ENCODE peak calls at places on chromosomes 11 and 22, in four cellular contexts. X is psoas muscle, L is AG10803, R is neural progenitor cell. O is an unnamed sample.

GRCh38 chr11:121800240-121800639 is 315.8 kb downstream of the BLID start:
- DNase-seq in X (no peak), L (no peak), R (no peak), O (no peak)

GRCh38 chr11:83801799-83802198 is 515.6 kb upstream of the CCDC90B start:
- DNase-seq in X (no peak), L (no peak), R (no peak), O (no peak)

GRCh38 chr11:124538019-124538418 is 5.4 kb downstream of the OR8B12 start:
- DNase-seq in X (no peak), L (peak), R (no peak), O (no peak)

GRCh38 chr11:64490562-64491216 is 100.3 kb upstream of the SLC22A12 start:
- DNase-seq in X (no peak), L (no peak), R (no peak), O (no peak)

GRCh38 chr11:75355051-75355450 is 3.6 kb upstream of the ARRB1 start:
- DNase-seq in X (no peak), L (no peak), R (no peak), O (no peak)

GRCh38 chr22:47355776-47356432 is 593.5 kb downstream of the TBC1D22A start:
- DNase-seq in X (peak), L (no peak), R (no peak), O (no peak)

GRCh38 chr11:28900427-28900826 is 792.2 kb downstream of the METTL15 start:
- DNase-seq in X (no peak), L (no peak), R (no peak), O (no peak)

GRCh38 chr11:30749268-30749667 is 163.1 kb upstream of the MPPED2 start:
- DNase-seq in X (no peak), L (no peak), R (peak), O (no peak)

GRCh38 chr22:34592341-34592740 is 473.6 kb upstream of the ISX start:
- DNase-seq in X (no peak), L (no peak), R (no peak), O (no peak)

GRCh38 chr11:23233075-23233474 is 372.8 kb upstream of the CCDC179 start:
- DNase-seq in X (no peak), L (peak), R (no peak), O (no peak)

GRCh38 chr11:34599406-34599901 is 21.4 kb upstream of the EHF start:
- DNase-seq in X (no peak), L (peak), R (no peak), O (no peak)

GRCh38 chr11:94767701-94768601 is at the start of gene AMOTL1:
- DNase-seq in X (peak), L (peak), R (peak), O (peak)

GRCh38 chr11:67648140-67648795 is 2.3 kb downstream of the ACY3 start:
- DNase-seq in X (no peak), L (no peak), R (peak), O (no peak)

GRCh38 chr11:13955971-13956421 is 6.5 kb upstream of the SPON1 start:
- DNase-seq in X (peak), L (peak), R (peak), O (peak)

GRCh38 chr11:104487035-104487775 is 323.3 kb upstream of the PDGFD start:
- DNase-seq in X (no peak), L (no peak), R (no peak), O (no peak)

GRCh38 chr11:128905345-128906184 is 14.4 kb downstream of the KCNJ5 start:
- DNase-seq in X (no peak), L (no peak), R (peak), O (peak)

GRCh38 chr11:88404363-88404762 is 66.8 kb upstream of the CTSC start:
- DNase-seq in X (no peak), L (no peak), R (no peak), O (no peak)

GRCh38 chr22:45552580-45553332 is 50.1 kb downstream of the FBLN1 start:
- DNase-seq in X (peak), L (peak), R (peak), O (peak)

GRCh38 chr11:120527111-120527748 is 15.7 kb downstream of the GRIK4 start:
- DNase-seq in X (peak), L (peak), R (peak), O (no peak)

GRCh38 chr22:46129390-46130041 is 20.8 kb upstream of the PPARA start:
- DNase-seq in X (peak), L (no peak), R (no peak), O (peak)

GRCh38 chr22:48779211-48779643 is 1048.4 kb downstream of the BRD1 start:
- DNase-seq in X (no peak), L (no peak), R (no peak), O (no peak)

GRCh38 chr11:70002433-70002832 is 75.7 kb upstream of the ANO1 start:
- DNase-seq in X (no peak), L (no peak), R (no peak), O (no peak)

GRCh38 chr11:72759468-72759867 is 7.3 kb upstream of the ARAP1 start:
- DNase-seq in X (no peak), L (no peak), R (no peak), O (no peak)

GRCh38 chr11:119983816-119984215 is 154.1 kb downstream of the TRIM29 start:
- DNase-seq in X (no peak), L (no peak), R (no peak), O (no peak)

GRCh38 chr11:100785148-100785983 is 98.3 kb downstream of the ARHGAP42 start:
- DNase-seq in X (no peak), L (no peak), R (peak), O (no peak)

DNA sequence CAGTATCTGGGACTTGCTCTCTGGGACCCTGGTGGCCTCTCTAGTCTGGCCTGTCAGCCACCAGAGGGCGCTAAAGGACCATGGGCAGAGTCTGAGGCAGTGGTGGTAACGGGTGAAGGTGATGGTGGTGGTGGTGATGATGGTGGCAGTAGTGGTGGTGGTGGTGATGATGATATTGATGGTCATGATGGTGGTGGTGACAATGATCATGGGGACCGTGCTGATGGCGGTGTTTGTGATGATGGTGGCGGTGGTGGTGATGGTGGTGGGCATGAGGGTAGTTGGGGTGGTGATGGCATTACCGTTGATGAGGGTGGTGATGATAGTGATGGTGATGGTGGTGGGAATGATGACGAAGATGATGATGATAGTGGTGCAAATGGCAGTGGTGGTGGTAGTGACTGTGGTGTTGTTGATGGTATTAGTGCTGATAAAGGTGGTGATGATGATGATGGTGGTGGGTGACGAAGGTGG is 16.0 kb downstream of the TRPM5 start:
- DNase-seq in X (peak), L (peak), R (peak), O (peak)
- TF ChIP-seq CTCF in X (peak), L (peak), R (peak), O (peak)

GRCh38 chr11:32435511-32435946 is at the start of gene WT1:
- DNase-seq in X (no peak), L (no peak), R (peak), O (no peak)

GRCh38 chr11:32434116-32434386 is 1.3 kb downstream of the WT1 start:
- DNase-seq in X (no peak), L (no peak), R (no peak), O (no peak)

GRCh38 chr11:32435152-32435480 is 223 bp downstream of the WT1 start:
- DNase-seq in X (no peak), L (no peak), R (no peak), O (no peak)

GRCh38 chr11:32433249-32434115 is 1.9 kb downstream of the WT1 start:
- DNase-seq in X (no peak), L (no peak), R (peak), O (no peak)

DNA sequence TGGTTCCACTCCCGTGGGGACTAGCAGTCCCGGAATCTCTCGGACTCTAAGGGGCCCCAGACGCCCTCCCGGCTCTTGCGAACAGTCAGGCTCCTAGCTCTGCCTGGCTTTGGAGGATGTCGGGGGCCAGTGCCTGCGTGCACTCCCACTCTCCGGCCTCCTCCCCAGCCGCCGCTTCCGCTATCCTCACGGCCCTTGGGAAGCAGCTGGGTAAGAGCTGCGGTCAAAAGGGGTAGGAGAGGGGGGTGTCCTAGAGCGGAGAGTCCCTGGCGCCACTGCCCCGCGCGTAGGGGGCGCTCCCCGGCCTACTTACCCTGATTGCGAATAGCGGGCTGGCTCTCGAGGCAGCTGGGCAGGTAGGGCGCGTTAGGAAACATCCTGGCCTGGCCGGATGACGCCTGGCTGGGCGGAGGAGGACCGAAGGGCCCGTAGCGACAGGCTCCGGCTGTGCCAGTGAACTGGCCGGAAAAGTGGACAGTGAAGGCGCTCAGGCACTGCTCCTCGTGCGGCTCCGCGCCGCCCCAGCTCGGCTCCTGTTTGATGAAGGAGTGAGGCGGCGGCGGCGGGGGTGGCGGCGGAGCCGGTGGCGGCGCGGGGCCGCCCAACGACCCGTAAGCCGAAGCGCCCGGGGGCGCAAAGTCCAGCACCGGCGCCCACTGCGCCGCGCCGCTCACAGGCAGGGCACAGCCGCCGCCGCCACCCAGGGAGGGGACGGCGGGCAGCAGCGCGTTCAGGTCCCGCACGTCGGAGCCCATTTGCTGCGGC is 770 bp downstream of the WT1 start:
- DNase-seq in X (no peak), L (no peak), R (peak), O (no peak)
- TF ChIP-seq CTCF in X (no peak), L (no peak), R (peak), O (no peak)

DNA sequence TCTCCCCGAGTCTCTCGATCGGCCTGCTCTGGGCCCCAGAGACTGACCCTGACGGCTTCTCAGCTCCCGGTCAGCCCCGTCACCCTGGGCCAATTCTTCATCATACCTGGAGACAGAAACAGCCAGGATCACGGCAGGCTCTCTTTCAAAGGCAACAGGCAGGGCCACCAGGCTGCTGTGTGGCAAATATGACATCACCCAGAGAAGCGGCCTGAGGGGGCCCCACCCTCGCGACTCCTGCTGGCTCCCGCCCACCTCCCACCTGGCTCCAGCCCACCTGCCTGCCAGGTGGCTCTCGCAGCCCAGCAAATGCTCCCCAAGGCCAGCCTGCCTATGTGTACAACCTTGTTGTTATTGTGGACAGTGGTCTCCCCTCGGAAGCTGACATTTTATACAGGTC is 24.9 kb upstream of the PACSIN2 start:
- DNase-seq in X (no peak), L (no peak), R (no peak), O (no peak)
- TF ChIP-seq CTCF in X (no peak), L (no peak), R (no peak), O (no peak)

GRCh38 chr22:38613588-38613987 is 42.6 kb downstream of the FAM227A start:
- DNase-seq in X (no peak), L (no peak), R (no peak), O (no peak)

GRCh38 chr22:38612217-38613006 is 42.4 kb upstream of the DMC1 start:
- DNase-seq in X (no peak), L (no peak), R (no peak), O (no peak)

GRCh38 chr22:38609371-38609770 is 39.4 kb upstream of the DMC1 start:
- DNase-seq in X (no peak), L (no peak), R (no peak), O (no peak)

GRCh38 chr22:38610234-38610633 is 40.3 kb upstream of the DMC1 start:
- DNase-seq in X (no peak), L (no peak), R (no peak), O (no peak)

DNA sequence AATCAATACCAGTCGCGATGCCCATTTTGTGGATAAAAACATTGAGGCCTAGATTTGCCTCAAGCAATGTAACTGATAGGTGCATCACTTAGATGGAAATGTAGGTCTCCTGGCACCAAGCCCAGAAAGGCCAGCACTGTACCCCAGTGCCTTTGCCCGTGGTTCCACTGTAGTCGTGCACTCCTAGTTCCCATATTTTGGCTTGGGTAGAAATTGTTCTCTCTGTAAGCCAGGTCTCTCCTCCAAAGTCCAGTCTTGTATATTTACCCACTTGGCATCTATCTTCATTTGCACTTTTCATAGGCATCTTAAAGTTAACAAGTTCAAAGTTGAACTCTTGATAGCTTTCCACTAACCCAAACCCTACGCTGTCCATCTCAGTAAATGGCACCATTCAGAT is 41.6 kb upstream of the DMC1 start:
- DNase-seq in X (no peak), L (no peak), R (no peak), O (no peak)
- TF ChIP-seq CTCF in X (no peak), L (no peak), R (no peak), O (no peak)

DNA sequence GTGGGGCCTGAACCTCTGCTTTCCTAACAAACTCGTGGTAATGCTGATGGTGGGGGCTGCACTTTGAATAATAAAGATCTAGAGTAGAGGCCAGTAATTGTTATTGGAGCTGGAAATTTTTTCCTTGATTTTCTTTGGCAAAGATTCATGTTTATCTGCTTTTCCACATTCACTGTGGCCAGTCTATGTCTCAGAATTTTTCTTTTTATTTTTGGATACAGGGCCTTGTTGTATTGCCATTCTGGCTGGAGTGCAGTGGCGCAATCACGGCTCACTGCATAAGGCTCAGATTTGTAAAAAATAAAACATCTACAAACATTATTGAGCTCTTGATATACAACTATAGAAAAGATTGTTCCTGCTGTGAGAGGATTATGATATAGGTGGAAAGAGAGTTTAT is 1.6 kb downstream of the TMEM135 start:
- DNase-seq in X (no peak), L (peak), R (no peak), O (no peak)
- TF ChIP-seq CTCF in X (no peak), L (no peak), R (no peak), O (no peak)

GRCh38 chr11:36054628-36055027 is 110.8 kb downstream of the LDLRAD3 start:
- DNase-seq in X (no peak), L (no peak), R (no peak), O (no peak)

GRCh38 chr11:36055356-36055755 is 111.5 kb downstream of the LDLRAD3 start:
- DNase-seq in X (no peak), L (no peak), R (no peak), O (no peak)

GRCh38 chr11:36057372-36058045 is 113.6 kb downstream of the LDLRAD3 start:
- DNase-seq in X (peak), L (peak), R (no peak), O (peak)

GRCh38 chr11:36053901-36054300 is 110.0 kb downstream of the LDLRAD3 start:
- DNase-seq in X (no peak), L (no peak), R (no peak), O (no peak)

DNA sequence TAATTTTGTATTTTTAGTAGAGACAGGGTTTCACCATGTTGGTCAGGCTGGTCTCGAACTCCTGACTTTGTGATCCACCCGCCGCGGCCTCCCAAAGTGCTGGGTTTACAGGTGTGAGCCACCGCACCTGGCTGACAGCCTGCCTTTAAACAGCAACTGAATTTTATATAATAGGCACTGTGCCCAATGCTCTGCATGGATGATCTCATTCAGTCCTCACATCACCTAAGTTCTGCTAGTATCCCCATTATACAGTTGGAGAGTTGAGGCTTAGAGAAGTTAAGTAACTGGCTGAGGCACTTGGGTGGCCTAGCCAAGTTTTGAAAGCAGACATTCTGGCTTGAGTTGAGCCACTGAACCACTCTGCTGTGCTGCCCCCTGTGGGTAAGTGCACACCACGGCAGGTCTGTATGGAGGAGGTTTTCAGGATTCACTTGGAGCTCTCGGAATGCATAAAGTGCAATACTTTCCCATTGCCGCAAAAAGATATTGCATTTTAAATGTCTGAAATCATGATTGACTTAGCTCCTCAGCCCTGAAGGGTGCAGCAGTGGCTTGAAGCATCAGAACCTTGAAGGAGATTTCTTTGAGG is 112.4 kb downstream of the LDLRAD3 start:
- DNase-seq in X (no peak), L (peak), R (peak), O (peak)
- TF ChIP-seq CTCF in X (peak), L (peak), R (peak), O (peak)

GRCh38 chr22:17562906-17563870 is at the start of gene SLC25A18:
- DNase-seq in X (peak), L (peak), R (peak), O (peak)
- TF ChIP-seq CTCF in X (peak), L (peak), R (peak), O (no peak)

GRCh38 chr11:87037450-87038234 is at the start of gene TMEM135:
- DNase-seq in X (peak), L (peak), R (peak), O (peak)
- TF ChIP-seq CTCF in X (peak), L (peak), R (peak), O (no peak)

O was measured in adrenal gland.